ENCODE peak calls at places on chromosome 15, in four cellular contexts. R is activated CD8-positive, alpha-beta T cell treated with anti-CD3 and anti-CD28 coated beads for 36 hours; P is Right ventricle myocardium superior; H is right cardiac atrium. N is an unnamed sample.

GRCh38 chr15:69979269-69979668 is 118.4 kb downstream of the TLE3 start:
- ATAC-seq in R (no peak), P (no peak), H (no peak), N (peak; percentile 76)

GRCh38 chr15:78298983-78299301 is 467 bp downstream of the SKIC8 start:
- ATAC-seq in R (peak; percentile 51), P (peak; percentile 52), H (peak; percentile 49), N (peak; percentile 49)

GRCh38 chr15:38680780-38681179 is 116.2 kb upstream of the RASGRP1 start:
- ATAC-seq in R (no peak), P (no peak), H (no peak), N (peak; percentile 75)

GRCh38 chr15:41218851-41219250 is 11.7 kb downstream of the EXD1 start:
- ATAC-seq in R (no peak), P (no peak), H (no peak), N (no peak)

GRCh38 chr15:65824031-65824743 is 32.1 kb upstream of the DENND4A start:
- ATAC-seq in R (peak; percentile 19), P (peak; percentile 94), H (peak; percentile 91), N (peak; percentile 18)

GRCh38 chr15:73965730-73966103 is 26.4 kb downstream of the STOML1 start:
- ATAC-seq in R (peak; percentile 69), P (no peak), H (no peak), N (peak; percentile 86)

GRCh38 chr15:81413851-81414250 is 39.8 kb upstream of the TMC3 start:
- ATAC-seq in R (no peak), P (no peak), H (no peak), N (no peak)

GRCh38 chr15:77720617-77721016 is 87.9 kb upstream of the LINGO1 start:
- ATAC-seq in R (no peak), P (no peak), H (no peak), N (no peak)

GRCh38 chr15:37166402-37166801 is 66.1 kb upstream of the MEIS2 start:
- ATAC-seq in R (no peak), P (peak; percentile 56), H (no peak), N (no peak)

GRCh38 chr15:60485365-60485764 is 6.4 kb upstream of the ICE2 start:
- ATAC-seq in R (no peak), P (no peak), H (no peak), N (no peak)

GRCh38 chr15:69104050-69104750 is 56.2 kb upstream of the GLCE start:
- ATAC-seq in R (peak; percentile 47), P (no peak), H (no peak), N (peak; percentile 31)

GRCh38 chr15:51318382-51319150 is 19.8 kb downstream of the CYP19A1 start:
- ATAC-seq in R (no peak), P (no peak), H (peak; percentile 40), N (no peak)

GRCh38 chr15:92636401-92636949 is 19.1 kb downstream of the FAM174B start:
- ATAC-seq in R (no peak), P (no peak), H (no peak), N (no peak)

GRCh38 chr15:98883504-98883903 is 124.1 kb downstream of the PGPEP1L start:
- ATAC-seq in R (no peak), P (no peak), H (peak; percentile 52), N (no peak)

GRCh38 chr15:101483476-101483875 is 6.0 kb downstream of the PCSK6 start:
- ATAC-seq in R (no peak), P (no peak), H (no peak), N (no peak)

GRCh38 chr15:91694829-91695205 is 158.7 kb upstream of the SLCO3A1 start:
- ATAC-seq in R (no peak), P (peak; percentile 91), H (peak; percentile 92), N (no peak)

GRCh38 chr15:92611995-92612745 is 43.4 kb downstream of the FAM174B start:
- ATAC-seq in R (no peak), P (peak; percentile 45), H (no peak), N (peak; percentile 60)

GRCh38 chr15:63048986-63049665 is 6.6 kb downstream of the TPM1 start:
- ATAC-seq in R (no peak), P (peak; percentile 2), H (peak; percentile 5), N (peak; percentile 6)

GRCh38 chr15:98657721-98658120 is 9.4 kb downstream of the IGF1R start:
- ATAC-seq in R (no peak), P (no peak), H (peak; percentile 10), N (no peak)

GRCh38 chr15:101528108-101528916 is 38.8 kb upstream of the PCSK6 start:
- ATAC-seq in R (no peak), P (peak; percentile 87), H (peak; percentile 72), N (no peak)

GRCh38 chr15:101464999-101465669 is 24.4 kb downstream of the PCSK6 start:
- ATAC-seq in R (no peak), P (no peak), H (no peak), N (no peak)

GRCh38 chr15:62307551-62307950 is 142.5 kb upstream of the C2CD4B start:
- ATAC-seq in R (no peak), P (no peak), H (no peak), N (no peak)